ENCODE peak calls at places on chromosome 5, in four cellular contexts. E is psoas muscle, B is Right ventricle myocardium superior, I is G401. W is an unnamed sample.

GRCh38 chr5:60482301-60482700 is 217.7 kb downstream of the DEPDC1B start:
- DNase-seq in E (no peak), B (no peak), I (no peak), W (no peak)

GRCh38 chr5:74061292-74061691 is 435.3 kb downstream of the ARHGEF28 start:
- DNase-seq in E (no peak), B (no peak), I (no peak), W (no peak)

GRCh38 chr5:23257656-23258055 is 249.8 kb upstream of the PRDM9 start:
- DNase-seq in E (no peak), B (no peak), I (no peak), W (no peak)

GRCh38 chr5:150801117-150801927 is 22.8 kb downstream of the SMIM3 start:
- DNase-seq in E (no peak), B (no peak), I (peak), W (peak)

GRCh38 chr5:135565256-135565655 is 13.5 kb downstream of the CXCL14 start:
- DNase-seq in E (no peak), B (no peak), I (no peak), W (peak)

GRCh38 chr5:135139397-135140134 is 105.5 kb upstream of the PITX1 start:
- DNase-seq in E (no peak), B (no peak), I (no peak), W (peak)

GRCh38 chr5:24788829-24789509 is 144.2 kb upstream of the CDH10 start:
- DNase-seq in E (no peak), B (no peak), I (no peak), W (peak)

GRCh38 chr5:80181618-80182211 is 74.1 kb downstream of the SERINC5 start:
- DNase-seq in E (no peak), B (no peak), I (no peak), W (peak)

GRCh38 chr5:65479527-65479926 is 2.2 kb downstream of the ADAMTS6 start:
- DNase-seq in E (no peak), B (no peak), I (no peak), W (no peak)

GRCh38 chr5:157990583-157991181 is 131.7 kb upstream of the CLINT1 start:
- DNase-seq in E (no peak), B (no peak), I (no peak), W (no peak)

GRCh38 chr5:91225848-91226686 is 157.1 kb downstream of the ARRDC3 start:
- DNase-seq in E (no peak), B (no peak), I (no peak), W (no peak)

GRCh38 chr5:138831703-138832102 is 43.4 kb downstream of the LRRTM2 start:
- DNase-seq in E (no peak), B (no peak), I (no peak), W (peak)

GRCh38 chr5:168925160-168925559 is 346.0 kb upstream of the PANK3 start:
- DNase-seq in E (no peak), B (no peak), I (no peak), W (no peak)

GRCh38 chr5:176723440-176723839 is 76.2 kb downstream of the TSPAN17 start:
- DNase-seq in E (no peak), B (no peak), I (no peak), W (no peak)

GRCh38 chr5:387491-388265 is 55.3 kb upstream of the EXOC3 start:
- DNase-seq in E (no peak), B (no peak), I (no peak), W (no peak)

GRCh38 chr5:119453045-119453383 is 717 bp downstream of the HSD17B4 start:
- DNase-seq in E (no peak), B (no peak), I (peak), W (peak)

GRCh38 chr5:141172381-141173204 is at the start of gene PCDHB7:
- DNase-seq in E (no peak), B (no peak), I (peak), W (peak)

GRCh38 chr5:74216012-74216411 is 424.5 kb downstream of the ENC1 start:
- DNase-seq in E (no peak), B (no peak), I (no peak), W (no peak)

GRCh38 chr5:169548315-169548714 is 35.3 kb upstream of the SPDL1 start:
- DNase-seq in E (no peak), B (no peak), I (peak), W (peak)

GRCh38 chr5:58366461-58366860 is 93.4 kb downstream of the PLK2 start:
- DNase-seq in E (no peak), B (no peak), I (no peak), W (peak)

GRCh38 chr5:149133795-149134777 is 7.2 kb upstream of the ABLIM3 start:
- DNase-seq in E (peak), B (peak), I (no peak), W (peak)

GRCh38 chr5:60287174-60287771 is 393.7 kb upstream of the PDE4D start:
- DNase-seq in E (peak), B (peak), I (peak), W (peak)

GRCh38 chr5:150137168-150137957 is 18.3 kb downstream of the PDGFRB start:
- DNase-seq in E (no peak), B (no peak), I (no peak), W (no peak)

GRCh38 chr5:115979203-115979602 is 16.9 kb downstream of the LVRN start:
- DNase-seq in E (no peak), B (no peak), I (no peak), W (no peak)

GRCh38 chr5:73851782-73852181 is 225.8 kb downstream of the ARHGEF28 start:
- DNase-seq in E (no peak), B (no peak), I (no peak), W (no peak)

GRCh38 chr5:153084476-153084875 is 406.0 kb upstream of the GRIA1 start:
- DNase-seq in E (no peak), B (no peak), I (no peak), W (no peak)

GRCh38 chr5:73280386-73280785 is 107.4 kb downstream of the TMEM174 start:
- DNase-seq in E (no peak), B (no peak), I (peak), W (no peak)

GRCh38 chr5:102589661-102590060 is 90.9 kb upstream of the SLCO6A1 start:
- DNase-seq in E (no peak), B (no peak), I (no peak), W (peak)

GRCh38 chr5:150486402-150487198 is 21.3 kb upstream of the NDST1 start:
- DNase-seq in E (peak), B (peak), I (peak), W (peak)

GRCh38 chr5:15885156-15885555 is 294.4 kb downstream of the MARCHF11 start:
- DNase-seq in E (no peak), B (no peak), I (no peak), W (peak)

GRCh38 chr5:132070460-132071337 is 2.9 kb upstream of the CSF2 start:
- DNase-seq in E (no peak), B (no peak), I (peak), W (peak)

GRCh38 chr5:6733411-6734242 is 20.4 kb downstream of the TENT4A start:
- DNase-seq in E (no peak), B (no peak), I (no peak), W (peak)

GRCh38 chr5:83718195-83718825 is 2.3 kb downstream of the HAPLN1 start:
- DNase-seq in E (no peak), B (no peak), I (peak), W (peak)

GRCh38 chr5:101663543-101663942 is 632.5 kb downstream of the SLCO4C1 start:
- DNase-seq in E (no peak), B (no peak), I (no peak), W (no peak)

GRCh38 chr5:173835131-173835530 is 53.0 kb upstream of the CPEB4 start:
- DNase-seq in E (no peak), B (peak), I (no peak), W (no peak)

GRCh38 chr5:57221049-57221568 is 47.2 kb downstream of the GPBP1 start:
- DNase-seq in E (no peak), B (no peak), I (peak), W (peak)

GRCh38 chr5:137808503-137809135 is 54.5 kb upstream of the HNRNPA0 start:
- DNase-seq in E (no peak), B (peak), I (peak), W (no peak)

GRCh38 chr5:168312606-168313297 is 21.3 kb downstream of the WWC1 start:
- DNase-seq in E (no peak), B (no peak), I (no peak), W (no peak)

W was measured in AG10803.